ENCODE peak calls at places on chromosomes 7 and 10, in ten cellular contexts. One of them, this sample, is unnamed.

GRCh38 chr7:103539875-103540274 is 93.9 kb upstream of the SLC26A5 start:
- DNase-seq in iPS-NIHi11: no peak
- DNase-seq in OCI-M1: no peak
- DNase-seq in nucleus accumbens: no peak
- DNase-seq in Right ventricle myocardium inferior: no peak
- DNase-seq in endothelial cell: no peak
- DNase-seq in naive B cell: no peak
- DNase-seq in small intestine: no peak
- DNase-seq in NCI-H1436 treated with DMSO at 0.1 percent for 48 hours: no peak
- DNase-seq in psoas muscle: no peak
- DNase-seq in this sample: no peak

GRCh38 chr10:13681095-13681494 is 94.3 kb downstream of the PRPF18 start:
- DNase-seq in iPS-NIHi11: no peak
- DNase-seq in OCI-M1: no peak
- DNase-seq in nucleus accumbens: no peak
- DNase-seq in Right ventricle myocardium inferior: no peak
- DNase-seq in endothelial cell: no peak
- DNase-seq in naive B cell: no peak
- DNase-seq in small intestine: peak; percentile 38
- DNase-seq in NCI-H1436 treated with DMSO at 0.1 percent for 48 hours: no peak
- DNase-seq in psoas muscle: no peak
- DNase-seq in this sample: no peak

GRCh38 chr10:13993634-13994033 is 337.1 kb downstream of the FRMD4A start:
- DNase-seq in iPS-NIHi11: no peak
- DNase-seq in OCI-M1: no peak
- DNase-seq in nucleus accumbens: no peak
- DNase-seq in Right ventricle myocardium inferior: no peak
- DNase-seq in endothelial cell: no peak
- DNase-seq in naive B cell: peak; percentile 53
- DNase-seq in small intestine: no peak
- DNase-seq in NCI-H1436 treated with DMSO at 0.1 percent for 48 hours: no peak
- DNase-seq in psoas muscle: no peak
- DNase-seq in this sample: no peak

GRCh38 chr10:71397340-71398212 is 856 bp downstream of the CDH23 start:
- DNase-seq in iPS-NIHi11: peak; percentile 44
- DNase-seq in OCI-M1: no peak
- DNase-seq in nucleus accumbens: no peak
- DNase-seq in Right ventricle myocardium inferior: no peak
- DNase-seq in endothelial cell: no peak
- DNase-seq in naive B cell: no peak
- DNase-seq in small intestine: no peak
- DNase-seq in NCI-H1436 treated with DMSO at 0.1 percent for 48 hours: no peak
- DNase-seq in psoas muscle: peak; percentile 22
- DNase-seq in this sample: no peak

GRCh38 chr10:22874189-22874854 is 53.5 kb upstream of the ARMC3 start:
- DNase-seq in iPS-NIHi11: no peak
- DNase-seq in OCI-M1: no peak
- DNase-seq in nucleus accumbens: peak; percentile 47
- DNase-seq in Right ventricle myocardium inferior: no peak
- DNase-seq in endothelial cell: no peak
- DNase-seq in naive B cell: no peak
- DNase-seq in small intestine: no peak
- DNase-seq in NCI-H1436 treated with DMSO at 0.1 percent for 48 hours: no peak
- DNase-seq in psoas muscle: no peak
- DNase-seq in this sample: no peak

GRCh38 chr7:145168427-145168826 is 332.6 kb upstream of the TPK1 start:
- DNase-seq in iPS-NIHi11: no peak
- DNase-seq in OCI-M1: no peak
- DNase-seq in nucleus accumbens: no peak
- DNase-seq in Right ventricle myocardium inferior: no peak
- DNase-seq in endothelial cell: no peak
- DNase-seq in naive B cell: no peak
- DNase-seq in small intestine: no peak
- DNase-seq in NCI-H1436 treated with DMSO at 0.1 percent for 48 hours: no peak
- DNase-seq in psoas muscle: no peak
- DNase-seq in this sample: no peak

GRCh38 chr10:94500063-94500462 is 45.5 kb upstream of the HELLS start:
- DNase-seq in iPS-NIHi11: no peak
- DNase-seq in OCI-M1: peak; percentile 10
- DNase-seq in nucleus accumbens: no peak
- DNase-seq in Right ventricle myocardium inferior: no peak
- DNase-seq in endothelial cell: no peak
- DNase-seq in naive B cell: no peak
- DNase-seq in small intestine: no peak
- DNase-seq in NCI-H1436 treated with DMSO at 0.1 percent for 48 hours: no peak
- DNase-seq in psoas muscle: no peak
- DNase-seq in this sample: no peak

GRCh38 chr7:103343758-103344452 is 662 bp downstream of the DNAJC2 start:
- DNase-seq in iPS-NIHi11: no peak
- DNase-seq in OCI-M1: peak; percentile 41
- DNase-seq in nucleus accumbens: no peak
- DNase-seq in Right ventricle myocardium inferior: no peak
- DNase-seq in endothelial cell: no peak
- DNase-seq in naive B cell: no peak
- DNase-seq in small intestine: peak; percentile 65
- DNase-seq in NCI-H1436 treated with DMSO at 0.1 percent for 48 hours: no peak
- DNase-seq in psoas muscle: peak; percentile 17
- DNase-seq in this sample: no peak

GRCh38 chr7:22204312-22204711 is 152.6 kb downstream of the RAPGEF5 start:
- DNase-seq in iPS-NIHi11: no peak
- DNase-seq in OCI-M1: no peak
- DNase-seq in nucleus accumbens: no peak
- DNase-seq in Right ventricle myocardium inferior: no peak
- DNase-seq in endothelial cell: no peak
- DNase-seq in naive B cell: no peak
- DNase-seq in small intestine: no peak
- DNase-seq in NCI-H1436 treated with DMSO at 0.1 percent for 48 hours: no peak
- DNase-seq in psoas muscle: no peak
- DNase-seq in this sample: no peak

GRCh38 chr7:87398441-87398840 is 53.0 kb downstream of the CROT start:
- DNase-seq in iPS-NIHi11: no peak
- DNase-seq in OCI-M1: no peak
- DNase-seq in nucleus accumbens: no peak
- DNase-seq in Right ventricle myocardium inferior: no peak
- DNase-seq in endothelial cell: no peak
- DNase-seq in naive B cell: no peak
- DNase-seq in small intestine: no peak
- DNase-seq in NCI-H1436 treated with DMSO at 0.1 percent for 48 hours: no peak
- DNase-seq in psoas muscle: no peak
- DNase-seq in this sample: no peak

GRCh38 chr10:554182-554848 is 135.2 kb downstream of the DIP2C start:
- DNase-seq in iPS-NIHi11: no peak
- DNase-seq in OCI-M1: no peak
- DNase-seq in nucleus accumbens: no peak
- DNase-seq in Right ventricle myocardium inferior: no peak
- DNase-seq in endothelial cell: no peak
- DNase-seq in naive B cell: no peak
- DNase-seq in small intestine: no peak
- DNase-seq in NCI-H1436 treated with DMSO at 0.1 percent for 48 hours: no peak
- DNase-seq in psoas muscle: no peak
- DNase-seq in this sample: no peak

GRCh38 chr10:87591589-87591886 is 68.1 kb upstream of the PAPSS2 start:
- DNase-seq in iPS-NIHi11: no peak
- DNase-seq in OCI-M1: no peak
- DNase-seq in nucleus accumbens: no peak
- DNase-seq in Right ventricle myocardium inferior: no peak
- DNase-seq in endothelial cell: no peak
- DNase-seq in naive B cell: no peak
- DNase-seq in small intestine: no peak
- DNase-seq in NCI-H1436 treated with DMSO at 0.1 percent for 48 hours: no peak
- DNase-seq in psoas muscle: no peak
- DNase-seq in this sample: no peak